ENCODE peak calls at places on chromosomes 11 and 22, in five cellular contexts. One of them, this sample, is unnamed.
A peak's percentile ranks its signal among the peaks of the same experiment; 100 is the strongest.

GRCh38 chr22:49286236-49286760 is 541.4 kb downstream of the BRD1 start:
- DNase-seq in psoas muscle: no peak
- DNase-seq in lower lobe of right lung: no peak
- DNase-seq in right lobe of liver: no peak
- DNase-seq in left ventricle myocardium inferior: no peak
- DNase-seq in this sample: no peak

GRCh38 chr11:7872913-7873312 is 58.2 kb downstream of the OR10A6 start:
- DNase-seq in psoas muscle: no peak
- DNase-seq in lower lobe of right lung: no peak
- DNase-seq in right lobe of liver: no peak
- DNase-seq in left ventricle myocardium inferior: no peak
- DNase-seq in this sample: no peak

GRCh38 chr11:120035756-120036155 is 102.2 kb downstream of the TRIM29 start:
- DNase-seq in psoas muscle: no peak
- DNase-seq in lower lobe of right lung: no peak
- DNase-seq in right lobe of liver: no peak
- DNase-seq in left ventricle myocardium inferior: no peak
- DNase-seq in this sample: no peak

GRCh38 chr22:23500508-23501208 is 79.4 kb downstream of the IGLL1 start:
- DNase-seq in psoas muscle: peak; percentile 25
- DNase-seq in lower lobe of right lung: peak; percentile 24
- DNase-seq in right lobe of liver: no peak
- DNase-seq in left ventricle myocardium inferior: no peak
- DNase-seq in this sample: no peak

GRCh38 chr11:130585545-130585944 is 137.1 kb downstream of the ADAMTS15 start:
- DNase-seq in psoas muscle: no peak
- DNase-seq in lower lobe of right lung: no peak
- DNase-seq in right lobe of liver: no peak
- DNase-seq in left ventricle myocardium inferior: no peak
- DNase-seq in this sample: no peak

GRCh38 chr22:35217541-35217940 is 39.8 kb upstream of the HMGXB4 start:
- DNase-seq in psoas muscle: no peak
- DNase-seq in lower lobe of right lung: no peak
- DNase-seq in right lobe of liver: no peak
- DNase-seq in left ventricle myocardium inferior: no peak
- DNase-seq in this sample: no peak

GRCh38 chr22:37298748-37299495 is 16.6 kb downstream of the CYTH4 start:
- DNase-seq in psoas muscle: no peak
- DNase-seq in lower lobe of right lung: no peak
- DNase-seq in right lobe of liver: no peak
- DNase-seq in left ventricle myocardium inferior: no peak
- DNase-seq in this sample: peak; percentile 74

GRCh38 chr11:78907636-78908035 is 333.0 kb upstream of the NARS2 start:
- DNase-seq in psoas muscle: no peak
- DNase-seq in lower lobe of right lung: no peak
- DNase-seq in right lobe of liver: no peak
- DNase-seq in left ventricle myocardium inferior: no peak
- DNase-seq in this sample: no peak

GRCh38 chr11:31802609-31802989 is 8.5 kb downstream of the PAX6 start:
- DNase-seq in psoas muscle: no peak
- DNase-seq in lower lobe of right lung: no peak
- DNase-seq in right lobe of liver: no peak
- DNase-seq in left ventricle myocardium inferior: no peak
- DNase-seq in this sample: peak; percentile 68

GRCh38 chr11:27672836-27673464 is 27.3 kb downstream of the BDNF start:
- DNase-seq in psoas muscle: no peak
- DNase-seq in lower lobe of right lung: no peak
- DNase-seq in right lobe of liver: no peak
- DNase-seq in left ventricle myocardium inferior: no peak
- DNase-seq in this sample: no peak

GRCh38 chr22:23892626-23893445 is 1.3 kb upstream of the MIF start:
- DNase-seq in psoas muscle: no peak
- DNase-seq in lower lobe of right lung: no peak
- DNase-seq in right lobe of liver: peak; percentile 87
- DNase-seq in left ventricle myocardium inferior: no peak
- DNase-seq in this sample: no peak

GRCh38 chr11:94776351-94777321 is 8.5 kb downstream of the AMOTL1 start:
- DNase-seq in psoas muscle: peak; percentile 66
- DNase-seq in lower lobe of right lung: peak; percentile 45
- DNase-seq in right lobe of liver: peak; percentile 55
- DNase-seq in left ventricle myocardium inferior: no peak
- DNase-seq in this sample: no peak

GRCh38 chr11:119590651-119591308 is 138.2 kb downstream of the NECTIN1 start:
- DNase-seq in psoas muscle: no peak
- DNase-seq in lower lobe of right lung: no peak
- DNase-seq in right lobe of liver: no peak
- DNase-seq in left ventricle myocardium inferior: no peak
- DNase-seq in this sample: no peak

GRCh38 chr11:131397666-131398065 is 27.3 kb downstream of the NTM start:
- DNase-seq in psoas muscle: no peak
- DNase-seq in lower lobe of right lung: no peak
- DNase-seq in right lobe of liver: no peak
- DNase-seq in left ventricle myocardium inferior: no peak
- DNase-seq in this sample: no peak

GRCh38 chr11:16941935-16942334 is 72.3 kb downstream of the PLEKHA7 start:
- DNase-seq in psoas muscle: no peak
- DNase-seq in lower lobe of right lung: no peak
- DNase-seq in right lobe of liver: no peak
- DNase-seq in left ventricle myocardium inferior: no peak
- DNase-seq in this sample: no peak

GRCh38 chr22:17957683-17958082 is 66.7 kb downstream of the MICAL3 start:
- DNase-seq in psoas muscle: no peak
- DNase-seq in lower lobe of right lung: no peak
- DNase-seq in right lobe of liver: no peak
- DNase-seq in left ventricle myocardium inferior: no peak
- DNase-seq in this sample: no peak

GRCh38 chr22:49212002-49212401 is 615.7 kb downstream of the BRD1 start:
- DNase-seq in psoas muscle: no peak
- DNase-seq in lower lobe of right lung: peak; percentile 10
- DNase-seq in right lobe of liver: peak; percentile 5
- DNase-seq in left ventricle myocardium inferior: peak; percentile 1
- DNase-seq in this sample: no peak

GRCh38 chr11:34840736-34841386 is 75.3 kb downstream of the APIP start:
- DNase-seq in psoas muscle: no peak
- DNase-seq in lower lobe of right lung: no peak
- DNase-seq in right lobe of liver: no peak
- DNase-seq in left ventricle myocardium inferior: no peak
- DNase-seq in this sample: no peak

GRCh38 chr11:63871962-63872832 is 33.3 kb downstream of the MARK2 start:
- DNase-seq in psoas muscle: peak; percentile 87
- DNase-seq in lower lobe of right lung: peak; percentile 84
- DNase-seq in right lobe of liver: peak; percentile 90
- DNase-seq in left ventricle myocardium inferior: peak; percentile 75
- DNase-seq in this sample: peak; percentile 93

GRCh38 chr11:66707486-66707885 is 21.5 kb downstream of the SPTBN2 start:
- DNase-seq in psoas muscle: peak; percentile 43
- DNase-seq in lower lobe of right lung: no peak
- DNase-seq in right lobe of liver: no peak
- DNase-seq in left ventricle myocardium inferior: no peak
- DNase-seq in this sample: peak; percentile 74
- H3K9me3 ChIP-seq in psoas muscle: no peaks in the 10 kb centered on the region
- H3K9me3 ChIP-seq in lower lobe of right lung: no peaks in the 10 kb centered on the region
- H3K9me3 ChIP-seq in right lobe of liver: no peaks in the 10 kb centered on the region
- H3K9me3 ChIP-seq in left ventricle myocardium inferior: no peaks in the 10 kb centered on the region
- H3K9me3 ChIP-seq in this sample: no peaks in the 10 kb centered on the region

DNA sequence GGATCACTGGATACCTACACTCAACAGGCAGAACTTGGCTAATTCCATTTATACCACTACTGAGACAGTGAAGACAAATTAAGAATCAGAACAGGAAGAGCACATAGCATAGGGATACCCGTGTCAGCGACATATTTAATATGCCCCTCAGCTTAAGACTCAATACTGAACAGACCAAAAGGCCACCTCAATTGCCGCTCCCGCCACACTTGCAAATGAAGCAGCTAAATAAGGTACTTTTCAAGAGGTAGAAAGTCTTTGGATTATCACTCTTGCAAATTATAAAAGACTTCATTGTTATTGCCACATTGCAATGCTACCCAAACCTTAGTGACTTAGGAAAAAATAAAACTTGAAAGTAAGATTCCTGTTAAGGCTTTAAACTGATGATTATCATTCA is 3.1 kb downstream of the DDX17 start:
- DNase-seq in psoas muscle: no peak
- DNase-seq in lower lobe of right lung: no peak
- DNase-seq in right lobe of liver: no peak
- DNase-seq in left ventricle myocardium inferior: no peak
- DNase-seq in this sample: no peak
- H3K4me3 ChIP-seq in psoas muscle: peak overlapping the region; percentile 87
- H3K4me3 ChIP-seq in lower lobe of right lung: peak overlapping the region; percentile 80
- H3K4me3 ChIP-seq in right lobe of liver: no peak overlapping the region
- H3K4me3 ChIP-seq in left ventricle myocardium inferior: peak overlapping the region; percentile 93
- H3K4me3 ChIP-seq in this sample: peak overlapping the region; percentile 73

DNA sequence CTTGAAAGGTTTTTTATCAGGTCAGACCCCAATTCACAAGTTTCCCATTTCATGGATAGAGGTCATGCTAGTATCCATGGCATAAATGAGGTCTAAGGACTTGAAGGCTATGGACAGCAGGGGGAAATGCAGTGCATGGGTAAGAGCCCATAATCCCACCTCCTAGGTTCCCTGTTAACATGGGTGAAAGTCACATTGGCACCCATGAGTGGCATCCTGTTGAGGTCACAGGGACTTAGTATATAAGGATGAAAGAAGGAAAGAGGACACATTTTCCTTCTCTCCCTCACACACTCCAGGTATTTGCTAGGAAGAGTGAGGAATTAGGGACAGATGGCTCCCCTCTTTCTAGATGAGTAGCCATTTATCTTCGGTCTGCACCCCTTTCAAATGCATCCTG is 9.4 kb upstream of the GLYAT start:
- DNase-seq in psoas muscle: no peak
- DNase-seq in lower lobe of right lung: no peak
- DNase-seq in right lobe of liver: no peak
- DNase-seq in left ventricle myocardium inferior: no peak
- DNase-seq in this sample: no peak
- H3K9me3 ChIP-seq in psoas muscle: no peaks in the 10 kb centered on the region
- H3K9me3 ChIP-seq in lower lobe of right lung: peaks cover 20% of the 10 kb centered on the region
- H3K9me3 ChIP-seq in right lobe of liver: no peaks in the 10 kb centered on the region
- H3K9me3 ChIP-seq in left ventricle myocardium inferior: peaks cover 60% of the 10 kb centered on the region
- H3K9me3 ChIP-seq in this sample: no peaks in the 10 kb centered on the region

DNA sequence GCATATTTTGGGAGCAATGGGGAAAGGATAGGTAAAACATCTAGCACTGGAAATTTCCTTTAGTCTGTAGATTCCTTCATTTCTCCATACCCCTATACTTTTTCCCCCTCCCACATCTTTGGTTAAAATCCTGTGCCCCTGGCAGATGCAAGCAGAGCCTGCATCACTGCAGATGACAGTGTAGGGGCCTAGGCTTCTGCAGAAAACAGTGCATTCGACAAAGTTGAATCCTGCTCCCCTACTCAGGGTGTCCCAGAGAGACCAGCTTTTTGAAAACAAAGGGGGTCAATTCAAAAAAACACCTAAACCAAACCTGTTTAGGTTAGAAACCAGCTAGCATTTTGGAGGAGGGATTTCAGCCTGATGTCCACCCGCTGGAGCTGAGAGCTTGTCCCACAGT is 43.8 kb upstream of the BLID start:
- DNase-seq in psoas muscle: no peak
- DNase-seq in lower lobe of right lung: no peak
- DNase-seq in right lobe of liver: no peak
- DNase-seq in left ventricle myocardium inferior: no peak
- DNase-seq in this sample: no peak
- H3K4me3 ChIP-seq in psoas muscle: no peak overlapping the region
- H3K4me3 ChIP-seq in lower lobe of right lung: no peak overlapping the region
- H3K4me3 ChIP-seq in right lobe of liver: no peak overlapping the region
- H3K4me3 ChIP-seq in left ventricle myocardium inferior: no peak overlapping the region
- H3K4me3 ChIP-seq in this sample: no peak overlapping the region

DNA sequence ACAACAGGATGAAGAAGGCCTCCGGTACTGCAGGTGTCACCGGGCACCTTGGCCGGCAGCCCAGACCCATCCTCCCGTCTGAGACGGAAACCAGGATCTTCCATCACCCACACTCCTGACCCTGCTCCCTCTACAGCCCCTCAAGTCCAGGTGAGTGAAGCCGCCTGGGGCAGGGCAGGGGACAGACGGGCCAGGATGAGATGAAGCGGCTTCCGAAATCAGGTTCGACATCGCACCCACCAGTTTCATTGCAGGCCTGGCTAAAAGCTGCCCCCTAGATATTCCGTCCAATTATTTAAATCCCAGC is 639.1 kb downstream of the TBC1D22A start:
- DNase-seq in psoas muscle: no peak
- DNase-seq in lower lobe of right lung: no peak
- DNase-seq in right lobe of liver: no peak
- DNase-seq in left ventricle myocardium inferior: no peak
- DNase-seq in this sample: no peak
- H3K9me3 ChIP-seq in psoas muscle: no peaks in the 10 kb centered on the region
- H3K9me3 ChIP-seq in lower lobe of right lung: no peaks in the 10 kb centered on the region
- H3K9me3 ChIP-seq in right lobe of liver: no peaks in the 10 kb centered on the region
- H3K9me3 ChIP-seq in left ventricle myocardium inferior: no peaks in the 10 kb centered on the region
- H3K9me3 ChIP-seq in this sample: no peaks in the 10 kb centered on the region

GRCh38 chr11:133950874-133951483 is 5.8 kb downstream of the IGSF9B start:
- DNase-seq in psoas muscle: no peak
- DNase-seq in lower lobe of right lung: no peak
- DNase-seq in right lobe of liver: no peak
- DNase-seq in left ventricle myocardium inferior: peak; percentile 70
- DNase-seq in this sample: no peak
- H3K4me3 ChIP-seq in psoas muscle: peak overlapping the region; percentile 57
- H3K4me3 ChIP-seq in lower lobe of right lung: peak overlapping the region; percentile 2
- H3K4me3 ChIP-seq in right lobe of liver: no peak overlapping the region
- H3K4me3 ChIP-seq in left ventricle myocardium inferior: peak overlapping the region; percentile 73
- H3K4me3 ChIP-seq in this sample: no peak overlapping the region

GRCh38 chr11:48354013-48354412 is 12.3 kb downstream of the OR4C5 start:
- DNase-seq in psoas muscle: no peak
- DNase-seq in lower lobe of right lung: no peak
- DNase-seq in right lobe of liver: no peak
- DNase-seq in left ventricle myocardium inferior: no peak
- DNase-seq in this sample: no peak
- H3K9me3 ChIP-seq in psoas muscle: no peaks in the 10 kb centered on the region
- H3K9me3 ChIP-seq in lower lobe of right lung: no peaks in the 10 kb centered on the region
- H3K9me3 ChIP-seq in right lobe of liver: no peaks in the 10 kb centered on the region
- H3K9me3 ChIP-seq in left ventricle myocardium inferior: peaks cover 24% of the 10 kb centered on the region
- H3K9me3 ChIP-seq in this sample: peaks cover 21% of the 10 kb centered on the region

GRCh38 chr22:46081036-46081830 is 69.1 kb upstream of the PPARA start:
- DNase-seq in psoas muscle: peak; percentile 62
- DNase-seq in lower lobe of right lung: peak; percentile 45
- DNase-seq in right lobe of liver: peak; percentile 50
- DNase-seq in left ventricle myocardium inferior: peak; percentile 17
- DNase-seq in this sample: peak; percentile 30
- H3K4me3 ChIP-seq in psoas muscle: peak overlapping the region; percentile 95
- H3K4me3 ChIP-seq in lower lobe of right lung: peak overlapping the region; percentile 93
- H3K4me3 ChIP-seq in right lobe of liver: peak overlapping the region; percentile 8
- H3K4me3 ChIP-seq in left ventricle myocardium inferior: peak overlapping the region; percentile 96
- H3K4me3 ChIP-seq in this sample: peak overlapping the region; percentile 32